ENCODE peak calls at places on chromosomes 13 and 19, in seven cellular contexts. W is ovary; D is colonic mucosa; B is CD4-positive, CD25-positive, alpha-beta regulatory T cell; A is Panc1; C is CD4-positive, alpha-beta memory T cell; J is tibial artery. T is an unnamed sample. For H3K4me1, the result is how much of the 10 kb centered on the place peaks cover.

GRCh38 chr19:56978023-56978565 is 137.6 kb upstream of the PEG3 start:
- DNase-seq in W (peak), D (no peak), B (no peak), A (no peak), C (no peak), J (no peak), T (no peak)

GRCh38 chr19:50005428-50005827 is 19.7 kb downstream of the VRK3 start:
- DNase-seq in W (no peak), D (no peak), B (no peak), A (no peak), C (no peak), J (no peak), T (no peak)

GRCh38 chr13:25136872-25137623 is 35.0 kb downstream of the AMER2 start:
- DNase-seq in W (no peak), D (peak), B (no peak), A (no peak), C (no peak), J (no peak), T (no peak)

GRCh38 chr19:40809358-40810086 is 10.5 kb downstream of the EGLN2 start:
- DNase-seq in W (peak), D (no peak), B (no peak), A (no peak), C (no peak), J (no peak), T (no peak)

GRCh38 chr13:32107474-32107873 is 75.9 kb downstream of the FRY start:
- DNase-seq in W (no peak), D (no peak), B (no peak), A (no peak), C (no peak), J (no peak), T (no peak)

GRCh38 chr13:48333976-48334375 is 30.4 kb downstream of the RB1 start:
- DNase-seq in W (no peak), D (no peak), B (no peak), A (no peak), C (no peak), J (no peak), T (no peak)

GRCh38 chr13:73556902-73557301 is 498.1 kb downstream of the KLF5 start:
- DNase-seq in W (no peak), D (no peak), B (no peak), A (no peak), C (no peak), J (no peak), T (no peak)

GRCh38 chr13:79482271-79482970 is 1.5 kb downstream of the NDFIP2 start:
- DNase-seq in W (no peak), D (no peak), B (no peak), A (no peak), C (no peak), J (no peak), T (no peak)

GRCh38 chr19:47487551-47488515 is 3.8 kb upstream of the KPTN start:
- DNase-seq in W (no peak), D (no peak), B (no peak), A (no peak), C (no peak), J (no peak), T (no peak)

GRCh38 chr13:49669735-49670309 is 21.5 kb downstream of the EBPL start:
- DNase-seq in W (peak), D (peak), B (no peak), A (peak), C (peak), J (no peak), T (peak)

GRCh38 chr19:28294395-28294794 is 918.6 kb downstream of the UQCRFS1 start:
- DNase-seq in W (no peak), D (peak), B (no peak), A (no peak), C (no peak), J (no peak), T (no peak)

GRCh38 chr19:35995655-35995993 is 636 bp downstream of the SDHAF1 start:
- DNase-seq in W (peak), D (peak), B (no peak), A (no peak), C (no peak), J (peak), T (peak)

GRCh38 chr19:16293133-16294085 is 31.2 kb upstream of the KLF2 start:
- DNase-seq in W (peak), D (peak), B (no peak), A (no peak), C (no peak), J (peak), T (peak)

GRCh38 chr13:50358715-50359367 is 343.6 kb downstream of the KCNRG start:
- DNase-seq in W (no peak), D (no peak), B (no peak), A (no peak), C (no peak), J (no peak), T (no peak)

GRCh38 chr19:29268103-29268502 is 55.2 kb upstream of the UQCRFS1 start:
- DNase-seq in W (no peak), D (no peak), B (no peak), A (no peak), C (no peak), J (peak), T (no peak)

GRCh38 chr13:67042556-67042955 is 187.6 kb downstream of the PCDH9 start:
- DNase-seq in W (no peak), D (no peak), B (no peak), A (no peak), C (no peak), J (no peak), T (no peak)

GRCh38 chr19:47561440-47562045 is 11.4 kb downstream of the ZNF541 start:
- DNase-seq in W (no peak), D (no peak), B (no peak), A (no peak), C (no peak), J (no peak), T (no peak)

GRCh38 chr13:50911937-50912624 is 2.5 kb downstream of the RNASEH2B start:
- DNase-seq in W (peak), D (peak), B (peak), A (peak), C (peak), J (peak), T (peak)

GRCh38 chr13:97188207-97188606 is 33.9 kb upstream of the MBNL2 start:
- DNase-seq in W (no peak), D (no peak), B (no peak), A (no peak), C (no peak), J (no peak), T (no peak)

GRCh38 chr13:68078457-68078856 is 848.3 kb upstream of the PCDH9 start:
- DNase-seq in W (no peak), D (no peak), B (no peak), A (no peak), C (no peak), J (no peak), T (no peak)

GRCh38 chr13:44755872-44756271 is 179.7 kb upstream of the TSC22D1 start:
- DNase-seq in W (no peak), D (no peak), B (no peak), A (no peak), C (no peak), J (no peak), T (no peak)

DNA sequence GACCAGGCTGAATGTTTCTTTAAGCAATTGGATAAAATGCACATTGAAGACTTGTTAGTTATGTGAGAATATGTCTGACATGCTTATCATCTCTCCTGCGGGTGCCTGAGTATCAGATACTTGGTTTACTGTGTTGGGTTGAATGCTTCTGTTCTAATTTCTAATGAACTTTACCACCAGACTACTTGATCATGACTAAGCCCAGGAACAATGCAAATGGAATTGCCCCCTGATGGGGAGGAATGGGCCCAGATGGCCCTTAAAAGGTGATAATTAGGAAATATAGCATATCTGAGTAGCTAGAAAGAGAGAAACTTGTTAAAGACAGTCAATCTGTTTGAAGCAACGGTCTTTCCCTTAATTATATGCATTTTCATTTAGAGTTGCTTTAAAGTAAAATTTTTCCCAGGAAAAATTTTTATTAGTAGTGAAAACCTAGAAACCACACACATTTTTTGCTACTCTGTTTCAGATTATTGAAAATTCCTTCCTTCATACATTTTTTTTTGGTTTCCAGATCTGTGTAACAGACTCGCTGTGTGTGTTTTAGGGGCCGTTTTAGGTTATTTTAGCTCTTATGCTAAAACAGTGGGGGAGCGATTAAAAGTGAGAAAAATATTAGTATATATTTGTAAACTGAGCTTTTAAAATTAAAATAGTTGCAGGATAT is 186.6 kb downstream of the TM9SF2 start:
- DNase-seq in W (no peak), D (no peak), B (no peak), A (no peak), C (no peak), J (no peak), T (no peak)
- H3K4me1 ChIP-seq in W (under half), D (under half), B (under half), A (under half), C (under half), J (under half), T (under half)

GRCh38 chr19:12947702-12948596 is 2.3 kb downstream of the RAD23A start:
- DNase-seq in W (peak), D (no peak), B (no peak), A (no peak), C (no peak), J (no peak), T (no peak)
- H3K4me3 ChIP-seq in W (no peak), D (no peak), B (no peak), A (no peak), C (no peak), J (no peak), T (peak)

GRCh38 chr13:41788552-41788951 is 172.4 kb downstream of the VWA8 start:
- DNase-seq in W (no peak), D (no peak), B (no peak), A (no peak), C (no peak), J (no peak), T (no peak)
- H3K4me1 ChIP-seq in W (under half), D (under half), B (under half), A (under half), C (under half), J (under half), T (under half)

DNA sequence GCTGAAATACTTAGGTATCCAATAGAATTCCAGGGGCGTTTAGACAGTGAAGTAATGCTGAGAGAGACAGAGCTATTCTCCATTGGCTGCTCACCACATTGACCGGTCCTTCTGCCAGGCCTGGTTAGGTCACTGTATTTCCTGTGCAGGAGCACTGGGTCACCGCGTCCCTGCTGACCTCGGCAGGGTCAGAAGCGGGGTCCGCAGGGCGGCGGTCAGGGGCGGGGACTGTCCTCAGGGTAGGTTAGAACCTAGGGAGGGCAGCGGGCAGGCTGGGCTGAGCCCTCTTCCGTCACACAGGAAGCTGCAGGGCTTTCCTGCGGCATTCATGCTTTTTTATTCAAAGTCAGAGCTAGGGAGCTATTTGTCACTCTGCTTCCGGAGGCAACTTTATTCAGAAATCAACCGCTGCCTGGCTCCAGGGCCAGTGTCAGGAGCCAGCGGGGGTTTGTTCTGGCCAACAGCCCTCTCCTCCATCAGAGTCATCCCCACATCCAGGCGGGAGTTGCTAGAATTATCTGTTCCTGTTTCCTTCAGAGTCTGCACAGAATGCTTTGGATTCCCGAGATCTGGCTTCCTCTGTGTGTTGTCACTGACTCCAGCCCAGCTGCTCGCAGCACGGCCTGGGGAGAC is 81.3 kb upstream of the WASF3 start:
- DNase-seq in W (peak), D (no peak), B (no peak), A (no peak), C (peak), J (no peak), T (peak)
- H3K4me3 ChIP-seq in W (no peak), D (no peak), B (no peak), A (no peak), C (no peak), J (peak), T (peak)

DNA sequence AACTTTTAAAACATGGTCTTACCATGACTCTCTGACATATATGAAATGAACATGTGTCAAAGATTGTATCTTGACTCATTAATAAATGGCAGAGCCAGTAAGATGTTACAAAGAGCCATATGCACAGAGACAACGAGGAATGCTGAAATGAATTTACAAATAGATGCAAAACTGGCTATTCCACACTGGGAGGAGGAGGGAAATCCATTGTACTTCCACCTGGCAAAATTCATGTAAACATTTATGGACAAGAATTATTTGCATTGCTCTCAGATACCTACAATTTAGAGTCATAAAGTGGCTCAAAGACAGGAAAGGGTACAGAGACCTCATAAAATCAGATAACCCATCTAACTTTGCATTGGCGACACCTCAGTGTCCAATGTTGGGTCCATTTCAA is 1.9 kb upstream of the KLK13 start:
- DNase-seq in W (no peak), D (no peak), B (no peak), A (no peak), C (no peak), J (no peak), T (no peak)
- H3K4me1 ChIP-seq in W (under half), D (under half), B (under half), A (under half), C (under half), J (under half), T (under half)

DNA sequence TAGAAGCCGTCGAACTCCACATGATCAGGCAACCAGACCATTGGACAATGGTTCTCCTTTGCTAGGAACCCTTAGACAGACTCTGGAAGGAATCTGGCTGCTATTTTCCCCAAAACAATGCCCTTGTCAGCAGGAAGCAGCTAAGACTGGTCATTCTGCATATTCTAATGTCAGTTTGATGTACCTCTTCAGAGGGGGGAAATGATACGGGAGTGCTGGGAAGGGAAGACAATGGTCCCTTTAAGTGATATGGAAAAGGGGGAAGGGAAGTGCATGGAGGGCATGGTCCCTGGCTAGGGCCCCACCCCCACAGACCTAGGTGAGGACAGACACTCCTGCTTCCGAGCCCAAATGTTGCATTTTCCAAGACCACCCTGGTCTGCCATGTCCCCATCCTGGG is 389.0 kb upstream of the SLITRK6 start:
- DNase-seq in W (no peak), D (no peak), B (no peak), A (no peak), C (no peak), J (no peak), T (no peak)
- H3K4me3 ChIP-seq in W (no peak), D (no peak), B (no peak), A (no peak), C (no peak), J (no peak), T (no peak)

GRCh38 chr13:99217461-99218101 is 16.9 kb downstream of the UBAC2 start:
- DNase-seq in W (no peak), D (no peak), B (no peak), A (no peak), C (no peak), J (no peak), T (no peak)
- H3K4me1 ChIP-seq in W (under half), D (under half), B (half or more), A (under half), C (half or more), J (under half), T (half or more)

GRCh38 chr13:31011193-31011860 is 78.9 kb downstream of the TEX26 start:
- DNase-seq in W (no peak), D (no peak), B (no peak), A (no peak), C (no peak), J (no peak), T (no peak)
- H3K4me3 ChIP-seq in W (no peak), D (no peak), B (no peak), A (no peak), C (no peak), J (no peak), T (no peak)

GRCh38 chr19:39100500-39101166 is 16.5 kb downstream of the ACP7 start:
- DNase-seq in W (no peak), D (no peak), B (no peak), A (no peak), C (no peak), J (no peak), T (no peak)
- H3K4me1 ChIP-seq in W (under half), D (under half), B (under half), A (under half), C (under half), J (under half), T (under half)

GRCh38 chr19:19122902-19123301 is 15.4 kb downstream of the TMEM161A start:
- DNase-seq in W (no peak), D (no peak), B (no peak), A (no peak), C (no peak), J (no peak), T (no peak)

GRCh38 chr19:19121371-19121770 is 16.9 kb downstream of the TMEM161A start:
- DNase-seq in W (no peak), D (no peak), B (no peak), A (no peak), C (no peak), J (no peak), T (no peak)

GRCh38 chr19:19119325-19120237 is 18.7 kb downstream of the TMEM161A start:
- DNase-seq in W (no peak), D (no peak), B (no peak), A (no peak), C (no peak), J (no peak), T (no peak)

GRCh38 chr19:19123386-19123785 is 14.9 kb downstream of the TMEM161A start:
- DNase-seq in W (no peak), D (no peak), B (no peak), A (no peak), C (no peak), J (no peak), T (no peak)

DNA sequence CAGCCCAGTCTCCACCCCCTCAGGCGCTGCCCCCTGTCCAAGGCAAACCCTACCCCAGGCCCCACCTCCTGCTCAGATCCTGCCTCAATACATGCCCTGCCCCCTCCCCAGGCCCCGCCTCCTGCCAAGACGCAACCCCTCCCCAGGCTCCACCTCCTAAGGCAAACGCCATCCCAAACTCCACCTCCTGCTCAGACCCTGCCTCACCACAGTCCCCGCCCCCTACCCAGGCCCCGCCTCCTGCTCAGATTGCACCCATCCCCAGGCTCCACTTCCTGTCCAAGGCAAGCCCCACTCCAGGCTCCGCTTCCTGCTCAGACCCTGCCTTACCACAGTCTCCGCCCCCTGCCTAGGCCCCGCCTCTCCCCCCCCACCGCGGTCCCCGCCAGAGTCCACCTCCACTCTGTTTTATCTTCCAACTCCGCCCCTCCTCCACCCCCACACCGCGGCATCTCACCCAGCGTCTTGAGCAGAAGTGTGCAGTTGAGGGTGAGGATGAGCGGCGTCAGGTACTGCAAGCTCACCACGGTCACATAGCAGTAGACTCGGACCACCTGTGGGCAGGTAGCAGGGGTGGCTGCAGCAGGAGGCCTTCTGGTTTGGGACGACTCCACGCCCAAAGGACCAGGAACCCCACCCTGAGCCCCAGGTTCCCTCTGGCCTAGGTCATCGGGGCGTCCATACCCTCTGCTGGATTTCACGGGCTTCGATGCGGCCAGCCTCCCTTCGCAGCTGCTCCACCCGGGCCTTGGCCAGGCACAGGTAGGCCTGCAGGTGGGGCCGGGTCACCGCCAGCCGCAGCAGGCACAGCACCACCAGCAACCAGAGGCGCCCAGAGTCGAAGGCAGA is 17.7 kb downstream of the TMEM161A start:
- DNase-seq in W (peak), D (peak), B (no peak), A (no peak), C (no peak), J (no peak), T (no peak)
- H3K4me3 ChIP-seq in W (peak), D (peak), B (no peak), A (no peak), C (no peak), J (no peak), T (no peak)

T was measured in psoas muscle.